ENCODE peak calls at places on chromosomes 13 and 19, in four cellular contexts. One of them, this sample, is unnamed.
A peak's percentile ranks its signal among the peaks of the same experiment; 100 is the strongest.

GRCh38 chr19:20365146-20365545 is 198.1 kb downstream of the ZNF486 start:
- DNase-seq in HepG2: no peak
- DNase-seq in activated T-helper 1 cell treated with anti-CD3 and anti-CD28 coated beads, Interleukin-12 subunit alpha, Interleukin-12 subunit beta, Interleukin-2, Interleukin-4 antibody, amounts not matched to agents 30 ng/mL and 10 ng/mL and 1 ng/mL, durations not matched to agents 14 hours and 24 hours and 36 hours: no peak
- DNase-seq in HAP-1: no peak
- DNase-seq in this sample: no peak

GRCh38 chr13:33676700-33677048 is 141.3 kb upstream of the RFC3 start:
- DNase-seq in activated T-helper 1 cell treated with anti-CD3 and anti-CD28 coated beads, Interleukin-12 subunit alpha, Interleukin-12 subunit beta, Interleukin-2, Interleukin-4 antibody, amounts not matched to agents 30 ng/mL and 10 ng/mL and 1 ng/mL, durations not matched to agents 14 hours and 24 hours and 36 hours: peak; percentile 9
- DNase-seq in HAP-1: no peak
- DNase-seq in HepG2: peak; percentile 88
- DNase-seq in this sample: no peak

GRCh38 chr19:57664269-57665127 is 4.2 kb upstream of the ZSCAN4 start:
- DNase-seq in HepG2: peak; percentile 39
- DNase-seq in HAP-1: peak; percentile 14
- DNase-seq in activated T-helper 1 cell treated with anti-CD3 and anti-CD28 coated beads, Interleukin-12 subunit alpha, Interleukin-12 subunit beta, Interleukin-2, Interleukin-4 antibody, amounts not matched to agents 30 ng/mL and 10 ng/mL and 1 ng/mL, durations not matched to agents 14 hours and 24 hours and 36 hours: no peak
- DNase-seq in this sample: peak; percentile 22

GRCh38 chr19:33214621-33215020 is 11.0 kb downstream of the SLC7A10 start:
- DNase-seq in HAP-1: no peak
- DNase-seq in activated T-helper 1 cell treated with anti-CD3 and anti-CD28 coated beads, Interleukin-12 subunit alpha, Interleukin-12 subunit beta, Interleukin-2, Interleukin-4 antibody, amounts not matched to agents 30 ng/mL and 10 ng/mL and 1 ng/mL, durations not matched to agents 14 hours and 24 hours and 36 hours: no peak
- DNase-seq in HepG2: peak; percentile 41
- DNase-seq in this sample: peak; percentile 25

GRCh38 chr19:48558018-48558684 is 6.2 kb downstream of the SULT2B1 start:
- DNase-seq in HAP-1: peak; percentile 40
- DNase-seq in HepG2: peak; percentile 93
- DNase-seq in activated T-helper 1 cell treated with anti-CD3 and anti-CD28 coated beads, Interleukin-12 subunit alpha, Interleukin-12 subunit beta, Interleukin-2, Interleukin-4 antibody, amounts not matched to agents 30 ng/mL and 10 ng/mL and 1 ng/mL, durations not matched to agents 14 hours and 24 hours and 36 hours: no peak
- DNase-seq in this sample: no peak

GRCh38 chr19:5349041-5349440 is 8.4 kb upstream of the PTPRS start:
- DNase-seq in HepG2: peak; percentile 44
- DNase-seq in HAP-1: no peak
- DNase-seq in activated T-helper 1 cell treated with anti-CD3 and anti-CD28 coated beads, Interleukin-12 subunit alpha, Interleukin-12 subunit beta, Interleukin-2, Interleukin-4 antibody, amounts not matched to agents 30 ng/mL and 10 ng/mL and 1 ng/mL, durations not matched to agents 14 hours and 24 hours and 36 hours: no peak
- DNase-seq in this sample: no peak

GRCh38 chr19:38204096-38204495 is 19.9 kb downstream of the DPF1 start:
- DNase-seq in HepG2: no peak
- DNase-seq in activated T-helper 1 cell treated with anti-CD3 and anti-CD28 coated beads, Interleukin-12 subunit alpha, Interleukin-12 subunit beta, Interleukin-2, Interleukin-4 antibody, amounts not matched to agents 30 ng/mL and 10 ng/mL and 1 ng/mL, durations not matched to agents 14 hours and 24 hours and 36 hours: no peak
- DNase-seq in HAP-1: no peak
- DNase-seq in this sample: no peak

GRCh38 chr19:30160996-30161655 is 211.1 kb upstream of the ZNF536 start:
- DNase-seq in HAP-1: no peak
- DNase-seq in activated T-helper 1 cell treated with anti-CD3 and anti-CD28 coated beads, Interleukin-12 subunit alpha, Interleukin-12 subunit beta, Interleukin-2, Interleukin-4 antibody, amounts not matched to agents 30 ng/mL and 10 ng/mL and 1 ng/mL, durations not matched to agents 14 hours and 24 hours and 36 hours: no peak
- DNase-seq in HepG2: no peak
- DNase-seq in this sample: no peak

GRCh38 chr19:12628040-12629022 is 17.6 kb downstream of the ZNF791 start:
- DNase-seq in HepG2: no peak
- DNase-seq in HAP-1: no peak
- DNase-seq in activated T-helper 1 cell treated with anti-CD3 and anti-CD28 coated beads, Interleukin-12 subunit alpha, Interleukin-12 subunit beta, Interleukin-2, Interleukin-4 antibody, amounts not matched to agents 30 ng/mL and 10 ng/mL and 1 ng/mL, durations not matched to agents 14 hours and 24 hours and 36 hours: no peak
- DNase-seq in this sample: no peak

GRCh38 chr13:99419591-99420243 is 81.6 kb upstream of the TM9SF2 start:
- DNase-seq in activated T-helper 1 cell treated with anti-CD3 and anti-CD28 coated beads, Interleukin-12 subunit alpha, Interleukin-12 subunit beta, Interleukin-2, Interleukin-4 antibody, amounts not matched to agents 30 ng/mL and 10 ng/mL and 1 ng/mL, durations not matched to agents 14 hours and 24 hours and 36 hours: no peak
- DNase-seq in HAP-1: no peak
- DNase-seq in HepG2: no peak
- DNase-seq in this sample: no peak